ENCODE peak calls at places on chromosomes 2 and 18, in six cellular contexts. Y is iPS-NIHi11; D is stimulated activated naive CD8-positive, alpha-beta T cell treated with anti-CD3 and anti-CD28 coated beads, Interleukin-15, amount 100 ng/mL, for 72 hours; Z is CD8-positive, alpha-beta memory T cell; K is activated naive CD8-positive, alpha-beta T cell treated with anti-CD3 and anti-CD28 coated beads, Interleukin-2, amount 50 U/mL, for 24 hours; Q is fibroblast of pulmonary artery. I is an unnamed sample.

GRCh38 chr2:9441556-9441955 is 18.1 kb downstream of the CPSF3 start:
- DNase-seq in Z (no peak), D (no peak), Q (no peak), Y (no peak), K (no peak), I (no peak)

GRCh38 chr2:102001767-102002142 is 10.0 kb downstream of the IL1R2 start:
- DNase-seq in Y (no peak), K (no peak), D (no peak), Q (no peak), Z (no peak), I (no peak)

GRCh38 chr18:78583739-78584066 is 395.9 kb upstream of the SALL3 start:
- DNase-seq in Q (no peak), D (no peak), K (no peak), Z (no peak), Y (no peak), I (no peak)

GRCh38 chr2:149223472-149224062 is 106.8 kb upstream of the LYPD6 start:
- DNase-seq in K (no peak), Z (no peak), Q (no peak), D (no peak), Y (peak; percentile 31), I (no peak)

GRCh38 chr2:204722207-204722606 is 176.9 kb downstream of the PARD3B start:
- DNase-seq in Q (no peak), D (no peak), K (no peak), Z (no peak), Y (no peak), I (no peak)

GRCh38 chr2:44655401-44655864 is 286.1 kb upstream of the SIX3 start:
- DNase-seq in Q (no peak), K (no peak), Y (no peak), D (no peak), Z (no peak), I (no peak)

GRCh38 chr2:119415630-119416029 is 16.0 kb upstream of the TMEM37 start:
- DNase-seq in D (no peak), Y (no peak), Q (no peak), K (no peak), Z (no peak), I (no peak)

GRCh38 chr2:25349397-25349796 is 7.7 kb upstream of the DNMT3A start:
- DNase-seq in Q (peak; percentile 74), K (no peak), Z (no peak), Y (no peak), D (no peak), I (no peak)

GRCh38 chr2:229501051-229501794 is 213.1 kb downstream of the DNER start:
- DNase-seq in Z (no peak), K (no peak), Q (no peak), D (no peak), Y (no peak), I (no peak)